ENCODE peak calls at places on chromosomes 11 and 22, in six cellular contexts. N is K562; Y is kidney; C is uterus; L is CD4-positive, alpha-beta T cell; X is SJSA1. R is an unnamed sample.
A peak's percentile ranks its signal among the peaks of the same experiment; 100 is the strongest.

GRCh38 chr11:96090711-96091110 is 166.8 kb upstream of the MTMR2 start:
- DNase-seq in N (no peak), Y (no peak), L (no peak), C (no peak), X (peak; percentile 48), R (no peak)

GRCh38 chr22:26462971-26463661 is 20.5 kb downstream of the HPS4 start:
- DNase-seq in N (no peak), L (no peak), C (no peak), X (no peak), Y (no peak), R (peak; percentile 28)

GRCh38 chr22:30265851-30266444 is 703 bp downstream of the OSM start:
- DNase-seq in C (no peak), N (peak; percentile 74), Y (peak; percentile 89), L (peak; percentile 78), X (no peak), R (no peak)

GRCh38 chr11:93773601-93774200 is 10.4 kb upstream of the MED17 start:
- DNase-seq in L (no peak), N (no peak), X (no peak), C (no peak), Y (no peak), R (no peak)

GRCh38 chr22:50483556-50483955 is 2.2 kb downstream of the ADM2 start:
- DNase-seq in N (no peak), C (no peak), X (no peak), Y (no peak), L (no peak), R (no peak)

GRCh38 chr11:3947084-3947483 is 91.6 kb downstream of the STIM1 start:
- DNase-seq in X (peak; percentile 36), L (peak; percentile 41), N (no peak), Y (no peak), C (peak; percentile 44), R (no peak)

GRCh38 chr22:37904572-37905533 is 1.2 kb upstream of the MICALL1 start:
- DNase-seq in N (peak; percentile 57), C (peak; percentile 83), X (peak; percentile 95), Y (peak; percentile 75), L (no peak), R (peak; percentile 52)

GRCh38 chr11:133964946-133965632 is 8.3 kb upstream of the IGSF9B start:
- DNase-seq in N (no peak), C (peak; percentile 47), Y (no peak), X (no peak), L (no peak), R (no peak)

GRCh38 chr11:80443177-80443576 is 1002.3 kb upstream of the TENM4 start:
- DNase-seq in N (no peak), L (no peak), Y (no peak), X (no peak), C (no peak), R (no peak)

GRCh38 chr11:100823360-100823759 is 136.3 kb downstream of the ARHGAP42 start:
- DNase-seq in X (no peak), N (no peak), L (no peak), Y (no peak), C (no peak), R (no peak)

GRCh38 chr11:90705661-90706060 is 482.8 kb upstream of the CHORDC1 start:
- DNase-seq in L (no peak), N (no peak), Y (no peak), X (no peak), C (no peak), R (no peak)

GRCh38 chr11:26219506-26220117 is 112.3 kb upstream of the ANO3 start:
- DNase-seq in Y (no peak), C (no peak), L (no peak), N (no peak), X (no peak), R (no peak)

GRCh38 chr11:95192717-95193116 is 38.3 kb downstream of the SESN3 start:
- DNase-seq in C (no peak), X (no peak), L (no peak), N (no peak), Y (no peak), R (no peak)

GRCh38 chr11:74449369-74449931 is 17.9 kb downstream of the KCNE3 start:
- DNase-seq in X (peak; percentile 31), L (no peak), C (peak; percentile 26), Y (no peak), N (peak; percentile 51), R (peak; percentile 51)

GRCh38 chr11:76823481-76824028 is 37.2 kb upstream of the ACER3 start:
- DNase-seq in Y (no peak), C (no peak), X (peak; percentile 82), N (peak; percentile 79), L (no peak), R (no peak)

GRCh38 chr11:19769820-19770219 is 57.2 kb downstream of the NAV2 start:
- DNase-seq in L (no peak), X (peak; percentile 84), C (no peak), Y (no peak), N (no peak), R (no peak)

GRCh38 chr22:50731811-50732624 is 6.0 kb upstream of the ACR start:
- DNase-seq in Y (peak; percentile 66), C (peak; percentile 27), L (peak; percentile 69), N (peak; percentile 75), X (peak; percentile 22), R (peak; percentile 30)

GRCh38 chr22:30270841-30271240 is 4.2 kb upstream of the OSM start:
- DNase-seq in Y (peak; percentile 85), X (no peak), L (no peak), C (no peak), N (peak; percentile 54), R (no peak)

GRCh38 chr22:35797411-35797810 is 79.7 kb downstream of the APOL5 start:
- DNase-seq in Y (no peak), L (no peak), N (no peak), C (no peak), X (no peak), R (no peak)

GRCh38 chr22:32409977-32410376 is 2.1 kb downstream of the RTCB start:
- DNase-seq in C (no peak), Y (no peak), L (no peak), X (no peak), N (no peak), R (no peak)

GRCh38 chr11:128800871-128801417 is 66.2 kb downstream of the KCNJ1 start:
- DNase-seq in N (no peak), X (no peak), Y (no peak), C (no peak), L (no peak), R (no peak)

GRCh38 chr11:65915101-65915820 is 3.6 kb downstream of the C11orf68 start:
- DNase-seq in X (no peak), N (no peak), L (no peak), Y (no peak), C (no peak), R (no peak)

GRCh38 chr11:121467965-121468364 is 15.2 kb upstream of the SORL1-AS1 start:
- DNase-seq in N (no peak), Y (no peak), X (no peak), C (peak; percentile 46), L (peak; percentile 74), R (peak; percentile 20)

GRCh38 chr11:1054143-1055108 is 17.9 kb upstream of the MUC6 start:
- DNase-seq in L (no peak), Y (peak; percentile 61), C (no peak), X (no peak), N (no peak), R (no peak)

GRCh38 chr22:19982991-19983578 is 33.5 kb downstream of the ARVCF start:
- DNase-seq in C (no peak), X (no peak), Y (peak; percentile 61), N (no peak), L (no peak), R (no peak)

GRCh38 chr11:120068114-120068573 is 69.8 kb downstream of the TRIM29 start:
- DNase-seq in Y (no peak), C (no peak), N (no peak), L (no peak), X (no peak), R (no peak)

GRCh38 chr11:35541621-35542375 is 16.4 kb upstream of the PAMR1 start:
- DNase-seq in C (peak; percentile 79), L (no peak), N (no peak), X (peak; percentile 54), Y (peak; percentile 73), R (no peak)

GRCh38 chr11:629237-629583 is 2.2 kb upstream of the SCT start:
- DNase-seq in X (no peak), C (no peak), N (no peak), L (no peak), Y (peak; percentile 53), R (no peak)

GRCh38 chr22:46846154-46846831 is 83.8 kb downstream of the TBC1D22A start:
- DNase-seq in X (no peak), C (no peak), N (no peak), L (no peak), Y (no peak), R (no peak)
- H3K27ac ChIP-seq in X (no peak overlapping the region), C (no peak overlapping the region), N (no peak overlapping the region), L (no peak overlapping the region), Y (no peak overlapping the region), R (no peak overlapping the region)

DNA sequence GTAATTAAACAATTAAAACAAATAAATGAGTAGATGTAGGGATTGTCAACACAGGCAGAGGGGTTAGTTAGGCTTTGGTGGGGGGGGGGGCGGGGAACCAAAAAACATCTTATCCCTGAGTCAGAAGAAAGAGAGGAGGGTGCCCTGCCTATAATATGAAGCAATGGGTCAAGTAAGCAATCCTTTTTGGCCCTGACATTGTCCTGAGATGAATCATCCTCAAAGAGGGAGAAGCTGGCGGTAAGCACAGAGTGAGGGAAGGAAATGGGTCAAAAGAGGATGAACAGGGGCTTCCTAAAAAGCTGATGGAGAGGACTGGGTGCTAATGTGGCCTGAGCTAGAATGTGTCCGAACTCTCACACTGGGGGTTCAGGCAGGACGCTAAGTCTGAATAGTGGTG is 4.7 kb downstream of the OLFML1 start:
- DNase-seq in X (peak; percentile 20), C (no peak), N (no peak), L (no peak), Y (no peak), R (no peak)
- H3K27ac ChIP-seq in X (no peak overlapping the region), C (no peak overlapping the region), N (no peak overlapping the region), L (no peak overlapping the region), Y (no peak overlapping the region), R (no peak overlapping the region)

GRCh38 chr11:62025429-62026105 is 58.1 kb upstream of the FTH1 start:
- DNase-seq in Y (peak; percentile 77), L (peak; percentile 54), C (peak; percentile 35), X (peak; percentile 52), N (peak; percentile 85), R (no peak)
- H3K27ac ChIP-seq in Y (no peak overlapping the region), L (peak overlapping the region; percentile 85), C (peak overlapping the region; percentile 43), X (peak overlapping the region; percentile 9), N (peak overlapping the region; percentile 84), R (peak overlapping the region; percentile 19)

DNA sequence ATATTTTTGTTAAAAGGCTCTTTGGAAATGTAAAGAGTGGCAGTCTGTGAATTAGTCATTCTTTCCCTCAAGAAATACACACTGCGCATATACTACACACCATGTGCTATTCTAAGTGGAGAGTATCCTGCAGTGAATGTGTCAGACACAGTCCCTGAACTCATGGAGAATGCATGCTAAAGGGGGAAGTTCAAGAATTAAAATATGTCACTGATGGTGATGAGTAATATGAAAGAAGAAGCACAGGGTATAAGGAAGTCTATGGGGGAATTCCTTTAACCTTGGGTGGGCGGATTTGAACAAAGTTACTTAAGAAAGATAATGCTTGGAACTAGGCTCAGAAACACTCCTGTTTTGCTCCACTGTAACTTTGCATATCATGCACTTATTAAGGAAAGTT is 153.0 kb downstream of the LRRC4C start:
- DNase-seq in L (no peak), Y (no peak), C (no peak), X (no peak), N (no peak), R (no peak)
- H3K27ac ChIP-seq in L (no peak overlapping the region), Y (no peak overlapping the region), C (no peak overlapping the region), X (no peak overlapping the region), N (no peak overlapping the region), R (no peak overlapping the region)

GRCh38 chr11:75555079-75555811 is 6.8 kb upstream of the SERPINH1 start:
- DNase-seq in N (no peak), C (no peak), L (no peak), Y (no peak), X (no peak), R (no peak)
- H3K27ac ChIP-seq in N (peak overlapping the region; percentile 60), C (peak overlapping the region; percentile 94), L (no peak overlapping the region), Y (no peak overlapping the region), X (no peak overlapping the region), R (peak overlapping the region; percentile 97)